ENCODE peak calls at places on chromosome 16, in six cellular contexts. X is activated effector memory CD4-positive, alpha-beta T cell treated with Interleukin-2 at 50 U/mL for 16 hours; S is dorsolateral prefrontal cortex; Y is H4; N is activated CD8-positive, alpha-beta memory T cell treated with anti-CD3 and anti-CD28 coated beads, Interleukin-2, amount 50 U/mL, for 48 hours; J is ELR. C is an unnamed sample.

GRCh38 chr16:60041671-60042070 is 1307.6 kb upstream of the GOT2 start:
- DNase-seq in J (peak), S (no peak), X (no peak), Y (no peak), N (no peak), C (no peak)

GRCh38 chr16:3266873-3267537 is 10.6 kb upstream of the MEFV start:
- DNase-seq in J (peak), X (no peak), Y (peak), N (no peak), S (no peak), C (no peak)

GRCh38 chr16:55102077-55102476 is 171.4 kb downstream of the IRX5 start:
- DNase-seq in S (no peak), N (no peak), X (no peak), J (no peak), Y (no peak), C (no peak)

GRCh38 chr16:67847064-67847861 is at the start of gene CENPT:
- DNase-seq in Y (peak), N (peak), J (peak), S (peak), X (no peak), C (peak)

GRCh38 chr16:67372664-67373063 is 20.6 kb downstream of the TPPP3 start:
- DNase-seq in S (no peak), X (no peak), J (peak), Y (no peak), N (no peak), C (no peak)

GRCh38 chr16:31260136-31260931 is 559 bp downstream of the ITGAM start:
- DNase-seq in N (no peak), S (no peak), X (no peak), Y (no peak), J (no peak), C (no peak)

GRCh38 chr16:88837806-88838205 is 18.9 kb downstream of the GALNS start:
- DNase-seq in S (no peak), J (no peak), N (no peak), X (no peak), Y (no peak), C (no peak)

GRCh38 chr16:52976539-52977167 is 76.0 kb downstream of the CHD9NB start:
- DNase-seq in S (no peak), X (no peak), J (peak), N (no peak), Y (peak), C (peak)

GRCh38 chr16:68843482-68844210 is at the start of gene TANGO6:
- DNase-seq in N (peak), J (peak), Y (peak), X (peak), S (peak), C (peak)

GRCh38 chr16:82510041-82510440 is 116.7 kb upstream of the CDH13 start:
- DNase-seq in J (no peak), S (no peak), N (no peak), X (no peak), Y (no peak), C (no peak)

GRCh38 chr16:81645303-81645702 is 133.8 kb upstream of the PLCG2 start:
- DNase-seq in Y (peak), N (no peak), J (peak), X (no peak), S (peak), C (no peak)

GRCh38 chr16:3022697-3023414 is 886 bp downstream of the HCFC1R1 start:
- DNase-seq in Y (peak), J (no peak), S (no peak), N (no peak), X (no peak), C (no peak)

GRCh38 chr16:24346734-24347133 is 90.6 kb downstream of the CACNG3 start:
- DNase-seq in S (no peak), J (no peak), X (no peak), Y (no peak), N (no peak), C (no peak)

GRCh38 chr16:73020409-73020884 is 27.5 kb downstream of the ZFHX3 start:
- DNase-seq in X (no peak), N (no peak), S (no peak), J (peak), Y (peak), C (no peak)

GRCh38 chr16:82773018-82773417 is 146.2 kb downstream of the CDH13 start:
- DNase-seq in X (no peak), J (no peak), S (no peak), N (no peak), Y (no peak), C (no peak)

GRCh38 chr16:71626858-71627213 is 852 bp downstream of the MARVELD3 start:
- DNase-seq in S (no peak), N (no peak), X (no peak), Y (no peak), J (no peak), C (peak)

GRCh38 chr16:30096105-30096861 is at the start of gene YPEL3:
- DNase-seq in N (peak), X (peak), S (peak), J (peak), Y (peak), C (peak)

GRCh38 chr16:11614587-11615175 is 28.0 kb upstream of the LITAF start:
- DNase-seq in N (no peak), X (no peak), J (no peak), S (no peak), Y (no peak), C (no peak)

GRCh38 chr16:11949527-11949926 is 7.7 kb upstream of the NPIPB2 start:
- DNase-seq in X (no peak), J (peak), Y (peak), N (no peak), S (no peak), C (peak)

GRCh38 chr16:66740010-66740409 is 11.4 kb downstream of the DYNC1LI2 start:
- DNase-seq in Y (no peak), S (no peak), N (no peak), J (peak), X (no peak), C (no peak)

GRCh38 chr16:56451753-56452689 is 667 bp downstream of the OGFOD1 start:
- DNase-seq in S (no peak), Y (peak), X (no peak), N (peak), J (peak), C (peak)

GRCh38 chr16:11283820-11284248 is 2.7 kb upstream of the PRM1 start:
- DNase-seq in X (no peak), N (no peak), J (peak), S (no peak), Y (no peak), C (peak)

GRCh38 chr16:66030036-66030435 is 336.5 kb upstream of the CDH5 start:
- DNase-seq in X (no peak), J (peak), Y (no peak), N (no peak), S (no peak), C (no peak)

C was measured in Caco-2.